ENCODE peak calls at places on chromosomes 3 and 15, in six cellular contexts. M is WTC11, B is GM12878, Z is K562, Q is HepG2, C is HCT116. S is an unnamed sample.
A peak's percentile ranks its signal among the peaks of the same experiment; 100 is the strongest.

GRCh38 chr3:51434746-51435323 is 43.8 kb downstream of the RBM15B start:
- DNase-seq in M (peak; percentile 30), B (peak; percentile 5), Z (peak; percentile 53), Q (peak; percentile 48), C (peak; percentile 38), S (no peak)

GRCh38 chr3:156151824-156152428 is 31.5 kb downstream of the KCNAB1 start:
- DNase-seq in M (peak; percentile 77), B (no peak), Z (peak; percentile 47), Q (peak; percentile 35), C (peak; percentile 60), S (peak; percentile 63)

GRCh38 chr15:67433495-67434099 is 87.3 kb upstream of the C15orf61 start:
- DNase-seq in M (peak; percentile 65), B (peak; percentile 15), Z (peak; percentile 64), Q (peak; percentile 24), C (peak; percentile 27), S (peak; percentile 7)

GRCh38 chr3:8336456-8336855 is 165.2 kb upstream of the LMCD1 start:
- DNase-seq in M (peak; percentile 56), B (no peak), Z (peak; percentile 43), Q (peak; percentile 3), C (no peak), S (no peak)

GRCh38 chr3:34238407-34238806 is 440.0 kb downstream of the PDCD6IP start:
- DNase-seq in M (no peak), B (no peak), Z (no peak), Q (no peak), C (no peak), S (no peak)

GRCh38 chr3:32712506-32713055 is 27.6 kb downstream of the CNOT10 start:
- DNase-seq in M (no peak), B (no peak), Z (no peak), Q (no peak), C (no peak), S (no peak)

GRCh38 chr3:30437172-30437571 is 169.2 kb upstream of the TGFBR2 start:
- DNase-seq in M (no peak), B (no peak), Z (no peak), Q (no peak), C (no peak), S (no peak)

GRCh38 chr3:127424766-127425504 is 137.1 kb upstream of the PRR20G start:
- DNase-seq in M (no peak), B (no peak), Z (no peak), Q (no peak), C (no peak), S (peak; percentile 45)

GRCh38 chr3:60228823-60229222 is 1022.4 kb downstream of the FHIT start:
- DNase-seq in M (no peak), B (no peak), Z (no peak), Q (no peak), C (no peak), S (no peak)

GRCh38 chr15:20106026-20106425 is 435.6 kb downstream of the GOLGA6L6 start:
- DNase-seq in M (no peak), B (no peak), Z (no peak), Q (no peak), C (no peak), S (no peak)

GRCh38 chr3:128317698-128318231 is 148.9 kb downstream of the DNAJB8 start:
- DNase-seq in M (no peak), B (no peak), Z (no peak), Q (no peak), C (no peak), S (no peak)

GRCh38 chr3:32155117-32155516 is 48.7 kb downstream of the GPD1L start:
- DNase-seq in M (no peak), B (no peak), Z (no peak), Q (no peak), C (no peak), S (no peak)

GRCh38 chr3:184584001-184584891 is 22.7 kb downstream of the EPHB3 start:
- DNase-seq in M (peak; percentile 64), B (no peak), Z (no peak), Q (no peak), C (no peak), S (peak; percentile 68)

GRCh38 chr15:39589193-39589814 is 8.4 kb downstream of the THBS1 start:
- DNase-seq in M (no peak), B (no peak), Z (no peak), Q (no peak), C (no peak), S (no peak)

GRCh38 chr15:98612490-98613110 is 35.7 kb upstream of the IGF1R start:
- DNase-seq in M (no peak), B (no peak), Z (no peak), Q (no peak), C (no peak), S (no peak)

GRCh38 chr3:33194303-33194702 is 24.3 kb downstream of the SUSD5 start:
- DNase-seq in M (no peak), B (no peak), Z (no peak), Q (no peak), C (no peak), S (no peak)

GRCh38 chr15:55696221-55696620 is 46.7 kb downstream of the PRTG start:
- DNase-seq in M (no peak), B (no peak), Z (no peak), Q (no peak), C (no peak), S (no peak)

GRCh38 chr15:101324513-101325177 is 29.6 kb upstream of the SNRPA1 start:
- DNase-seq in M (no peak), B (no peak), Z (no peak), Q (peak; percentile 61), C (no peak), S (no peak)

GRCh38 chr3:105979961-105980360 is 111.1 kb upstream of the CBLB start:
- DNase-seq in M (no peak), B (no peak), Z (no peak), Q (no peak), C (no peak), S (no peak)

GRCh38 chr15:39692464-39693327 is 89.9 kb downstream of the FSIP1 start:
- DNase-seq in M (peak; percentile 29), B (no peak), Z (no peak), Q (no peak), C (no peak), S (no peak)

GRCh38 chr3:146496246-146496645 is 26.9 kb upstream of the PLSCR2 start:
- DNase-seq in M (no peak), B (no peak), Z (no peak), Q (no peak), C (no peak), S (no peak)

GRCh38 chr15:92578096-92578835 is 77.3 kb downstream of the FAM174B start:
- DNase-seq in M (no peak), B (no peak), Z (no peak), Q (no peak), C (no peak), S (no peak)

GRCh38 chr3:178714971-178715832 is 179.0 kb downstream of the KCNMB2 start:
- DNase-seq in M (no peak), B (no peak), Z (no peak), Q (no peak), C (no peak), S (no peak)

GRCh38 chr3:149384911-149385321 is 7.5 kb upstream of the TM4SF1 start:
- DNase-seq in M (no peak), B (no peak), Z (no peak), Q (peak; percentile 78), C (no peak), S (no peak)

GRCh38 chr3:39668420-39668819 is 141.0 kb upstream of the MYRIP start:
- DNase-seq in M (no peak), B (no peak), Z (peak; percentile 66), Q (peak; percentile 38), C (peak; percentile 47), S (no peak)

GRCh38 chr15:83115831-83116565 is 8.6 kb downstream of the TM6SF1 start:
- DNase-seq in M (no peak), B (peak; percentile 56), Z (no peak), Q (no peak), C (no peak), S (no peak)

GRCh38 chr3:4949659-4950058 is 29.6 kb upstream of the BHLHE40 start:
- DNase-seq in M (no peak), B (no peak), Z (no peak), Q (no peak), C (no peak), S (no peak)

GRCh38 chr3:21457084-21457483 is 293.9 kb downstream of the ZNF385D start:
- DNase-seq in M (no peak), B (no peak), Z (no peak), Q (no peak), C (no peak), S (no peak)
- TF ChIP-seq ATF3 in M (no peak), B (no peak), Z (no peak), Q (no peak), C (no peak), S (no peak)

GRCh38 chr3:168876346-168877035 is 780.8 kb upstream of the GOLIM4 start:
- DNase-seq in M (no peak), B (no peak), Z (no peak), Q (no peak), C (no peak), S (no peak)
- TF ChIP-seq ATF3 in M (no peak), B (no peak), Z (no peak), Q (no peak), C (no peak), S (no peak)

DNA sequence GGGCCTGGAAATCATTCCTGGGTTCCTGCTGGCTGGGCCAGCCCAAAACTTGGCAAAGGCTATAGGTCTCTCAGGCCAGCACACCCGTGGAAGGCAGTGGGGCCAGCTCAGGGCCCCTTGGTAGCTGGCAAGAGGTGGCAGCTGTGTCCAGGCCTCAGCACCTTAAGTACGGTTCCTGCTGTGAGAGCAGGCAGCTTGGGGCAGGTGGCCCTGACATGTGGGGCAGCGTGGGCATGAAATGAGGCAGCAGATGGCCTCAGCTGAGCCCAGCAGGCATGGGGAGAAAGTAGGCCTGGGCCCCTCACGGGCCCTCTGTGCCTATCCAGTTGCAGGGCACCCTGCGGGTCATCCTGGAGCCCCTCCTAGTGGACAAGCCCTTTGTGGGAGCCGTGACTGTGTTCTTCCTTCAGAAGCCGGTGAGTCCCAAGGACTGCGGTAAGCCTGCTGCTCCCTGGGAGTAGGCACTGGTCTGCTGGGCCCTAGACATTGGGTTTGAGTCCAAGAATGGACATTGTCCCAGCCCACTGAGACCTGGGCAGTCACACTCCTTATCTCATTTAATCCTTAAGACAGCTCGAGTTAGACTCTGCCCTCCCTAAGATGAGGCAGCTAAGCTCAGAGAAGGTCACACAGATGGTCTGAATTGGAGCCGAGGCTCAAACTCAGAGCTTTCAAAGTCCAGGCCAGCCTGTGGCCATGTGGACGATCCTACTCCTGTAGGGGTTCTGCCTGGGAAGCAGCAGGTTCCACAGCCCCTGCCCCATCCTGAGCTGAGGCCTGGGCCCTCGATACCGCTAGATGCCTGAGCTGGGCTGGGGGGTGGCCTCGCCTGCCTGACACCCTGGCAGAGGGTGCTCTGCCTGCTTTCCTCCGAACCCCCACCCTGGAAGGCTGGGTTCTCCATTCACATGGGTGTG is 25.5 kb downstream of the ESYT3 start:
- DNase-seq in M (no peak), B (no peak), Z (no peak), Q (no peak), C (no peak), S (peak; percentile 42)
- TF ChIP-seq ATF3 in M (no peak), B (no peak), Z (no peak), Q (no peak), C (no peak), S (no peak)

DNA sequence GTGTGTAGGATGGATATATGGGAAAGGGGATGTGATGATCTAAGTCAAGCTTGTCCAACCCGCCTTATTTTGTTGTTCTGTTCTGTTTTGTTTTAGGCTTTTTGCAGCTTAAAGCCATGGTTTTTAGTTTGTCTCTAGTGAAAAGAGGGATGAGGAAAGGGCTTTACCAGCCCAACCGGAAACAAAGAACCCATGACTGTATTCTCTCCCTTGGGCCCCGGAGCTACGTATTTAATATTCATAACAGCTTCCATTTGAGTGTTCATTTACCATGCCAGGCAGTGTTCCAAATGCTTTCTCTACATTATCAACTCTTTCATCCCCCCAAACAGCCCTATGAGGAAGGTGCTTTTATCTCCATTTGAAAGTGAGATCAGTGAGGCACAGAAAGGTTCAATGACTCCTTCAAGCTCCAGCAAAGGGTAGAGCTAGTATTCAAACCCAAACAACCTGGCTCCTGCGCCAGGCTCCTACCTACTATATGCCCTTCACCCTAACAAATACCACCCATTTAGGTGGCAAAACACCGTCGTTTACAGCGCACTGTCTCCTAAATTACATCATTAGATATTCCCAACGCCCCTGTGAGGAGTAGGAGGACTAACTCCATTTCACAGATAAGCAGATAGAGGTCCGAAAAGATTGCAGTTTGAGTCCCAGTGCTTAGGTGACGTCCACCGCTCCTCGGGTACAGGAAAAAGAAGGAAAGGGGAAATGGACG is 27.8 kb downstream of the GTPBP8 start:
- DNase-seq in M (no peak), B (no peak), Z (no peak), Q (no peak), C (no peak), S (no peak)
- TF ChIP-seq ATF3 in M (no peak), B (no peak), Z (no peak), Q (no peak), C (no peak), S (no peak)

S was measured in H1.